ENCODE peak calls at places on chromosomes 6 and 20, in eight cellular contexts. S, K, R, X, P, M, O and E are unnamed samples.

GRCh38 chr6:127518212-127518709 is 874 bp downstream of the MTCL3 start:
- DNase-seq in S (no peak), K (no peak), R (no peak), X (no peak), P (no peak), M (no peak), O (no peak), E (no peak)

GRCh38 chr6:13453771-13454251 is 33.6 kb downstream of the GFOD1 start:
- DNase-seq in S (no peak), K (no peak), R (no peak), X (peak), P (no peak), M (no peak), O (no peak), E (no peak)

GRCh38 chr6:90678049-90678779 is 91.3 kb upstream of the MAP3K7 start:
- DNase-seq in S (no peak), K (peak), R (no peak), X (no peak), P (no peak), M (no peak), O (no peak), E (no peak)

GRCh38 chr6:52416629-52417151 is 3.5 kb upstream of the EFHC1 start:
- DNase-seq in S (peak), K (peak), R (peak), X (peak), P (no peak), M (peak), O (no peak), E (no peak)

GRCh38 chr6:12069891-12070529 is 57.9 kb downstream of the HIVEP1 start:
- DNase-seq in S (no peak), K (no peak), R (no peak), X (no peak), P (no peak), M (no peak), O (no peak), E (no peak)

GRCh38 chr6:45679631-45680030 is 301.9 kb upstream of the SUPT3H start:
- DNase-seq in S (no peak), K (no peak), R (no peak), X (no peak), P (no peak), M (no peak), O (no peak), E (no peak)

GRCh38 chr20:19466204-19466928 is 253.9 kb downstream of the SLC24A3 start:
- DNase-seq in S (no peak), K (no peak), R (no peak), X (no peak), P (no peak), M (no peak), O (no peak), E (no peak)

GRCh38 chr6:107786709-107787588 is 37.2 kb downstream of the SCML4 start:
- DNase-seq in S (no peak), K (no peak), R (no peak), X (no peak), P (no peak), M (no peak), O (no peak), E (no peak)

GRCh38 chr6:11598687-11599086 is 61.1 kb downstream of the TMEM170B start:
- DNase-seq in S (no peak), K (no peak), R (no peak), X (no peak), P (no peak), M (no peak), O (no peak), E (no peak)

GRCh38 chr6:142764306-142764705 is 180.7 kb downstream of the HIVEP2 start:
- DNase-seq in S (no peak), K (no peak), R (no peak), X (no peak), P (no peak), M (no peak), O (no peak), E (no peak)

GRCh38 chr6:1015819-1016218 is 296.1 kb upstream of the FOXQ1 start:
- DNase-seq in S (peak), K (no peak), R (no peak), X (no peak), P (no peak), M (no peak), O (no peak), E (no peak)

GRCh38 chr6:169495601-169496000 is 206.2 kb downstream of the WDR27 start:
- DNase-seq in S (no peak), K (no peak), R (no peak), X (no peak), P (no peak), M (no peak), O (no peak), E (no peak)

GRCh38 chr6:169913096-169913615 is 161.7 kb downstream of the ERMARD start:
- DNase-seq in S (peak), K (no peak), R (no peak), X (no peak), P (no peak), M (no peak), O (no peak), E (no peak)

GRCh38 chr6:33061987-33062386 is 11.5 kb downstream of the HLA-DPA1 start:
- DNase-seq in S (peak), K (no peak), R (no peak), X (no peak), P (no peak), M (no peak), O (no peak), E (no peak)

GRCh38 chr20:2507875-2508630 is 662 bp downstream of the ZNF343 start:
- DNase-seq in S (peak), K (no peak), R (peak), X (no peak), P (no peak), M (peak), O (no peak), E (peak)

GRCh38 chr6:136011475-136011874 is 160.0 kb downstream of the PDE7B start:
- DNase-seq in S (no peak), K (no peak), R (no peak), X (no peak), P (no peak), M (no peak), O (no peak), E (no peak)

GRCh38 chr6:111080713-111081112 is 6.6 kb upstream of the SLC16A10 start:
- DNase-seq in S (no peak), K (no peak), R (no peak), X (no peak), P (no peak), M (peak), O (no peak), E (no peak)

GRCh38 chr6:26533532-26533931 is 4.6 kb upstream of the HMGN4 start:
- DNase-seq in S (no peak), K (no peak), R (no peak), X (no peak), P (no peak), M (no peak), O (no peak), E (no peak)

GRCh38 chr6:54722328-54722727 is 124.2 kb upstream of the FAM83B start:
- DNase-seq in S (no peak), K (no peak), R (no peak), X (no peak), P (no peak), M (no peak), O (no peak), E (no peak)

GRCh38 chr6:1082040-1082935 is 229.6 kb upstream of the FOXQ1 start:
- DNase-seq in S (peak), K (no peak), R (no peak), X (no peak), P (no peak), M (no peak), O (no peak), E (no peak)

GRCh38 chr6:159979136-159979874 is 10.4 kb downstream of the IGF2R start:
- DNase-seq in S (peak), K (no peak), R (peak), X (no peak), P (no peak), M (no peak), O (no peak), E (peak)

GRCh38 chr20:31485450-31486339 is 10.6 kb downstream of the REM1 start:
- DNase-seq in S (peak), K (peak), R (peak), X (no peak), P (no peak), M (no peak), O (peak), E (peak)

GRCh38 chr6:28322661-28323060 is 13.3 kb downstream of the ZSCAN31 start:
- DNase-seq in S (no peak), K (no peak), R (no peak), X (no peak), P (no peak), M (no peak), O (no peak), E (no peak)

GRCh38 chr6:13709698-13710551 is 1.7 kb downstream of the RANBP9 start:
- DNase-seq in S (peak), K (no peak), R (no peak), X (no peak), P (no peak), M (no peak), O (no peak), E (no peak)

GRCh38 chr6:137013031-137013430 is 31.7 kb downstream of the IL20RA start:
- DNase-seq in S (no peak), K (no peak), R (no peak), X (no peak), P (no peak), M (no peak), O (no peak), E (no peak)

GRCh38 chr6:97697450-97697849 is 414.4 kb upstream of the MMS22L start:
- DNase-seq in S (no peak), K (no peak), R (no peak), X (no peak), P (no peak), M (no peak), O (no peak), E (no peak)

GRCh38 chr6:33583591-33584155 is 3.6 kb upstream of the BAK1 start:
- DNase-seq in S (no peak), K (no peak), R (no peak), X (no peak), P (no peak), M (no peak), O (no peak), E (no peak)

GRCh38 chr6:87066449-87067288 is 28.2 kb downstream of the CGA start:
- DNase-seq in S (peak), K (peak), R (peak), X (peak), P (no peak), M (peak), O (no peak), E (peak)

GRCh38 chr6:33993091-33993490 is 152.8 kb downstream of the GRM4 start:
- DNase-seq in S (no peak), K (no peak), R (no peak), X (no peak), P (no peak), M (peak), O (no peak), E (no peak)

GRCh38 chr6:1212919-1213318 is 99.0 kb upstream of the FOXQ1 start:
- DNase-seq in S (no peak), K (no peak), R (no peak), X (no peak), P (no peak), M (no peak), O (no peak), E (no peak)

GRCh38 chr6:28488916-28489365 is 26.7 kb downstream of the GPX6 start:
- DNase-seq in S (peak), K (no peak), R (no peak), X (peak), P (no peak), M (no peak), O (no peak), E (peak)

GRCh38 chr6:146634022-146634421 is 35.2 kb downstream of the ADGB start:
- DNase-seq in S (no peak), K (no peak), R (no peak), X (no peak), P (no peak), M (no peak), O (no peak), E (no peak)

GRCh38 chr6:154931741-154932424 is 63.2 kb upstream of the TIAM2 start:
- DNase-seq in S (peak), K (no peak), R (no peak), X (no peak), P (no peak), M (no peak), O (no peak), E (no peak)

GRCh38 chr6:102619585-102619984 is 1226.1 kb downstream of the GRIK2 start:
- DNase-seq in S (peak), K (no peak), R (no peak), X (peak), P (no peak), M (no peak), O (no peak), E (no peak)

GRCh38 chr6:35943390-35943789 is 22.5 kb upstream of the SRPK1 start:
- DNase-seq in S (no peak), K (no peak), R (no peak), X (no peak), P (no peak), M (no peak), O (no peak), E (no peak)

GRCh38 chr20:507933-508332 is 35.7 kb downstream of the CSNK2A1 start:
- DNase-seq in S (no peak), K (no peak), R (no peak), X (no peak), P (no peak), M (no peak), O (no peak), E (no peak)

GRCh38 chr6:10690651-10691445 is 3.6 kb downstream of the C6orf52 start:
- DNase-seq in S (peak), K (no peak), R (no peak), X (no peak), P (no peak), M (no peak), O (no peak), E (no peak)

GRCh38 chr20:44990425-44990824 is 24.1 kb downstream of the STK4 start:
- DNase-seq in S (peak), K (no peak), R (no peak), X (no peak), P (no peak), M (no peak), O (no peak), E (no peak)

GRCh38 chr20:17958326-17959256 is 10.0 kb downstream of the SNX5 start:
- DNase-seq in S (no peak), K (no peak), R (no peak), X (no peak), P (no peak), M (no peak), O (no peak), E (no peak)
- TF ChIP-seq POLR2A in S (no peak), K (no peak), R (peak), X (no peak), P (no peak), M (no peak), O (no peak), E (no peak)

DNA sequence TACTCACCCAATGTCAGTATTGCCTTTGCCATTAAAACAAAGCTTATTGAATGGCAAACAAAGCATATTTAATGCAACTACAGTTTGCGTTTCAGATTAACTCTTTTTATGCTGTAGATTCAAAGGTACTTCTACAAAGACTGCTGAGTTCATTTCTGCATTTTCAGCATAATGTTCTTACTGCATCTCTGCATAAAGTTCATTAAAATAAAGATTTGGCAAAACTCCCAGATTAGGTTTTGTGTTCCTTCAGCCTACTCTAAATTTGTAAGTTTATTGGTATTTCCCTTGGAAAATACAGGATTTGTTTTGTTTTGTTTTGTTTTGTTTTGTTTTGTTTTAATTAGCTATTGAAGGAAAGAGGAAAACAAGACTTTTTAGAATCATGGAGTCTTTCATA is 359.5 kb downstream of the ADGRB3 start:
- DNase-seq in S (no peak), K (no peak), R (no peak), X (no peak), P (no peak), M (no peak), O (no peak), E (no peak)
- H3K4me3 ChIP-seq in S (no peak), K (no peak), R (no peak), X (no peak), P (no peak), M (no peak), O (no peak), E (no peak)

DNA sequence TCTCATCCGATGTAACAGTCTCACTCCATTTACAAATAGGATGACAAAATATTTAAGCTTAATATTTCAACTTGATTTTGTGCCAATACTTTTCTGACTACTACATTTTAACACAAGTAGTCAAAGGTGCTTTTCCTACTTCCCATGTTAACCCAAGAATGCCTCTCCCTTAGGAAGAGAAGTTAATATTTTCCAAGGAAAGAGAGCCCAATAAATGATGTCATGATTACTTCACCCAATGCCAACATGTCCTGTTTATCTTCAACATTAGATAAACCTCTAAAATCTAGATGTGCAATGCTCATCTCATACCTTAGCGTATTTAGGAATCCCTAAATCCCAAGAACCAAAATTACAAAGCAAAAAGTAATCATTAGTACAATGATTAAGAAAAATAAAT is 156.7 kb upstream of the TENT5A start:
- DNase-seq in S (no peak), K (no peak), R (no peak), X (no peak), P (no peak), M (no peak), O (no peak), E (no peak)
- TF ChIP-seq POLR2A in S (no peak), K (no peak), R (no peak), X (no peak), P (no peak), M (no peak), O (no peak), E (no peak)

GRCh38 chr6:133966654-133967300 is 13.8 kb downstream of the TBPL1 start:
- DNase-seq in S (no peak), K (no peak), R (no peak), X (no peak), P (no peak), M (no peak), O (no peak), E (no peak)
- H3K4me3 ChIP-seq in S (no peak), K (no peak), R (no peak), X (no peak), P (no peak), M (no peak), O (no peak), E (no peak)